ENCODE peak calls at places on chromosomes 16 and 17, in nine cellular contexts. A is Calu3; T is stimulated activated effector memory CD8-positive, alpha-beta T cell treated with anti-CD3 and anti-CD28 coated beads, Interleukin-12 subunit alpha, Interleukin-12 subunit beta, amount 100 ng/mL, for 72 hours; Y is HAP-1; G is CD14-positive monocyte; C is HT-29; V is pons; M is choroid plexus epithelial cell; J is HTR-8/SVneo. F is an unnamed sample.

GRCh38 chr16:1002399-1003161 is 21.0 kb downstream of the SOX8 start:
- DNase-seq in A (peak), T (peak), Y (no peak), G (no peak), C (peak), V (no peak), M (peak), J (peak), F (no peak)

GRCh38 chr17:81397314-81398169 is 2.3 kb downstream of the BAHCC1 start:
- DNase-seq in A (no peak), T (no peak), Y (peak), G (no peak), C (peak), V (no peak), M (peak), J (no peak), F (no peak)

GRCh38 chr17:44004077-44004760 is at the start of gene NAGS:
- DNase-seq in A (peak), T (no peak), Y (peak), G (no peak), C (no peak), V (no peak), M (no peak), J (no peak), F (no peak)

GRCh38 chr17:20095366-20096080 is 86.4 kb downstream of the SPECC1 start:
- DNase-seq in A (peak), T (no peak), Y (peak), G (no peak), C (peak), V (peak), M (peak), J (peak), F (peak)

GRCh38 chr17:37735165-37735564 is 9.7 kb downstream of the HNF1B start:
- DNase-seq in A (no peak), T (no peak), Y (no peak), G (no peak), C (no peak), V (no peak), M (no peak), J (no peak), F (no peak)

GRCh38 chr17:83056583-83057396 is 22.6 kb upstream of the METRNL start:
- DNase-seq in A (no peak), T (no peak), Y (no peak), G (no peak), C (peak), V (no peak), M (no peak), J (no peak), F (peak)

GRCh38 chr17:30831257-30831656 is 509 bp upstream of the ATAD5 start:
- DNase-seq in A (no peak), T (no peak), Y (no peak), G (no peak), C (peak), V (no peak), M (peak), J (no peak), F (no peak)

GRCh38 chr17:80746262-80746935 is 201.8 kb downstream of the RPTOR start:
- DNase-seq in A (no peak), T (no peak), Y (no peak), G (no peak), C (no peak), V (no peak), M (no peak), J (no peak), F (no peak)

GRCh38 chr17:17860761-17861107 is 23.9 kb upstream of the SREBF1 start:
- DNase-seq in A (no peak), T (no peak), Y (no peak), G (no peak), C (no peak), V (no peak), M (no peak), J (no peak), F (no peak)